ENCODE peak calls at places on chromosomes 7 and 10, in nine cellular contexts. K, Y, I, V, Q, F, Z, D and T are unnamed samples.
A peak's percentile ranks its signal among the peaks of the same experiment; 100 is the strongest.

GRCh38 chr10:102313221-102313896 is 68.0 kb downstream of the GBF1 start:
- DNase-seq in K (no peak), Y (no peak), I (no peak), V (no peak), Q (no peak), F (no peak), Z (no peak), D (no peak), T (no peak)

GRCh38 chr10:118832242-118832651 is 77.5 kb upstream of the CACUL1 start:
- DNase-seq in K (peak; percentile 57), Y (no peak), I (no peak), V (peak; percentile 51), Q (no peak), F (no peak), Z (no peak), D (no peak), T (peak; percentile 71)

GRCh38 chr10:35600193-35600592 is 4.9 kb upstream of the GJD4 start:
- DNase-seq in K (no peak), Y (no peak), I (no peak), V (no peak), Q (no peak), F (no peak), Z (no peak), D (no peak), T (peak; percentile 23)

GRCh38 chr10:96448021-96448457 is 65.7 kb downstream of the TLL2 start:
- DNase-seq in K (peak; percentile 14), Y (no peak), I (no peak), V (no peak), Q (peak; percentile 27), F (no peak), Z (no peak), D (no peak), T (peak; percentile 5)

GRCh38 chr7:102152672-102153585 is 133.7 kb upstream of the SH2B2 start:
- DNase-seq in K (no peak), Y (no peak), I (peak; percentile 83), V (peak; percentile 59), Q (peak; percentile 66), F (peak; percentile 31), Z (peak; percentile 49), D (peak; percentile 42), T (peak; percentile 85)

GRCh38 chr10:109282510-109282909 is 640.8 kb downstream of the XPNPEP1 start:
- DNase-seq in K (no peak), Y (no peak), I (peak; percentile 50), V (no peak), Q (peak; percentile 61), F (no peak), Z (no peak), D (no peak), T (peak; percentile 13)

GRCh38 chr7:371779-372545 is 82.0 kb downstream of the FOXL3 start:
- DNase-seq in K (peak; percentile 7), Y (no peak), I (no peak), V (no peak), Q (no peak), F (no peak), Z (no peak), D (no peak), T (no peak)

GRCh38 chr10:58438340-58438739 is 53.1 kb downstream of the TFAM start:
- DNase-seq in K (no peak), Y (no peak), I (no peak), V (no peak), Q (peak; percentile 63), F (peak; percentile 22), Z (no peak), D (peak; percentile 67), T (peak; percentile 86)

GRCh38 chr10:129933456-129934092 is 30.5 kb downstream of the EBF3 start:
- DNase-seq in K (no peak), Y (no peak), I (no peak), V (no peak), Q (no peak), F (no peak), Z (no peak), D (no peak), T (no peak)

GRCh38 chr10:71272122-71272771 is 46.8 kb upstream of the SLC29A3 start:
- DNase-seq in K (no peak), Y (no peak), I (no peak), V (no peak), Q (peak; percentile 67), F (peak; percentile 68), Z (no peak), D (peak; percentile 41), T (peak; percentile 76)

GRCh38 chr7:135710417-135711138 is 17.4 kb downstream of the SLC13A4 start:
- DNase-seq in K (no peak), Y (peak; percentile 93), I (peak; percentile 16), V (no peak), Q (no peak), F (no peak), Z (no peak), D (no peak), T (no peak)

GRCh38 chr7:139036901-139037300 is 1.1 kb upstream of the ZC3HAV1L start:
- DNase-seq in K (no peak), Y (no peak), I (no peak), V (no peak), Q (no peak), F (no peak), Z (no peak), D (peak; percentile 40), T (no peak)

GRCh38 chr7:156935250-156935649 is 14.3 kb upstream of the NOM1 start:
- DNase-seq in K (no peak), Y (no peak), I (no peak), V (no peak), Q (no peak), F (no peak), Z (no peak), D (peak; percentile 59), T (no peak)

GRCh38 chr7:12637819-12638592 is 49.4 kb upstream of the ARL4A start:
- DNase-seq in K (no peak), Y (no peak), I (no peak), V (no peak), Q (no peak), F (no peak), Z (no peak), D (no peak), T (no peak)

GRCh38 chr10:69728335-69728861 is 73.3 kb upstream of the COL13A1 start:
- DNase-seq in K (no peak), Y (no peak), I (peak; percentile 36), V (no peak), Q (peak; percentile 76), F (peak; percentile 48), Z (no peak), D (peak; percentile 94), T (peak; percentile 70)

DNA sequence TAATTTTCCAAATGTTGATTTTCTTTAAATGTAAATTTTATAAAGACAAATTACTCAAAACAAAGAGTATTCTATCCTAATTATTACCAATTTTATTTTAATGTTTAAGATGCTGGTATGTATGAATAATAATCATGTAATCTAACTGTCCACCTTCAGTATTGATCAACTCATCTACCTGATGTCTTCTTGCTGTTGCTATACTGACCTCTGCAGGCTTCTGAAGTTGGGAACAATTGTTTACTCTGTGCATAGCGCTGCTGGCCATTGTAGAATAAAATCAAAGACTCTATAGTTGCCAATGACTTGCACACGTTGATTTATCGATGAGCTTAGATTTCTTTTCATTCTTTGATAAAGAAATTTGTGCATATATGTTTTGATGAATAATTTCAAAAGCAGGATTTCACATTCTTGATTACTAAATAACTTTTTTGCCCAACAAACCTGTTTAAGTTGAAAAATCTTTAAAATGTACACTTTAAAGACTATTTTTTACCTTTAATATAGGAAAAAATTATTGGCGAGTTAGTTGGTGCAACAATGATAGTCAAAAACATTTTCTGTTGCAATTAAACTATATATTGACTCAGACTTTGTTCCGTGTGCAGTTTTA is 282.3 kb downstream of the TFEC start:
- DNase-seq in K (no peak), Y (no peak), I (peak; percentile 17), V (no peak), Q (peak; percentile 3), F (no peak), Z (peak; percentile 36), D (no peak), T (no peak)
- TF ChIP-seq CTCF in K (peak; percentile 28), Y (no peak), I (peak; percentile 62), V (peak; percentile 10), Q (peak; percentile 44), F (peak; percentile 55), Z (peak; percentile 67), D (no peak), T (no peak)

GRCh38 chr7:34840176-34840785 is 182.3 kb downstream of the NPSR1 start:
- DNase-seq in K (no peak), Y (no peak), I (no peak), V (no peak), Q (no peak), F (no peak), Z (no peak), D (no peak), T (no peak)
- H3K4me3 ChIP-seq in K (no peak overlapping the region), Y (no peak overlapping the region), I (no peak overlapping the region), V (no peak overlapping the region), Q (no peak overlapping the region), F (no peak overlapping the region), Z (no peak overlapping the region), D (no peak overlapping the region), T (no peak overlapping the region)

GRCh38 chr10:128087146-128087883 is 38.9 kb downstream of the MKI67 start:
- DNase-seq in K (no peak), Y (no peak), I (no peak), V (no peak), Q (no peak), F (no peak), Z (no peak), D (no peak), T (no peak)
- TF ChIP-seq CTCF in K (no peak), Y (no peak), I (no peak), V (no peak), Q (no peak), F (no peak), Z (no peak), D (no peak), T (no peak)

GRCh38 chr7:50677279-50677996 is 105.3 kb downstream of the GRB10 start:
- DNase-seq in K (no peak), Y (no peak), I (no peak), V (no peak), Q (no peak), F (no peak), Z (no peak), D (no peak), T (no peak)

GRCh38 chr7:50676754-50677153 is 105.9 kb downstream of the GRB10 start:
- DNase-seq in K (no peak), Y (no peak), I (no peak), V (no peak), Q (no peak), F (no peak), Z (no peak), D (no peak), T (no peak)

GRCh38 chr7:50674896-50675835 is 107.5 kb downstream of the GRB10 start:
- DNase-seq in K (no peak), Y (no peak), I (no peak), V (no peak), Q (no peak), F (no peak), Z (no peak), D (no peak), T (no peak)

GRCh38 chr7:50674299-50674698 is 108.4 kb downstream of the GRB10 start:
- DNase-seq in K (no peak), Y (no peak), I (no peak), V (no peak), Q (no peak), F (no peak), Z (no peak), D (no peak), T (no peak)

GRCh38 chr7:50676079-50676478 is 106.6 kb downstream of the GRB10 start:
- DNase-seq in K (no peak), Y (no peak), I (no peak), V (no peak), Q (no peak), F (no peak), Z (no peak), D (no peak), T (no peak)
- H3K4me3 ChIP-seq in K (no peak overlapping the region), Y (no peak overlapping the region), I (no peak overlapping the region), V (no peak overlapping the region), Q (no peak overlapping the region), F (no peak overlapping the region), Z (no peak overlapping the region), D (no peak overlapping the region), T (no peak overlapping the region)